ENCODE peak calls at places on chromosomes 2 and 18, in ten cellular contexts. One of them, this sample, is unnamed.

GRCh38 chr18:711330-711692 is 1.1 kb downstream of the ENOSF1 start:
- DNase-seq in fibroblast of pulmonary artery: no peak
- DNase-seq in bronchial epithelial cell: no peak
- DNase-seq in OCI-LY7: no peak
- DNase-seq in heart right ventricle: no peak
- DNase-seq in left ventricle myocardium inferior: no peak
- DNase-seq in DND-41: no peak
- DNase-seq in right lobe of liver: no peak
- DNase-seq in astrocyte of the cerebellum: no peak
- DNase-seq in colonic mucosa: no peak
- DNase-seq in this sample: no peak

GRCh38 chr18:35159782-35160181 is 81.1 kb upstream of the ZNF397 start:
- DNase-seq in astrocyte of the cerebellum: no peak
- DNase-seq in right lobe of liver: no peak
- DNase-seq in left ventricle myocardium inferior: no peak
- DNase-seq in colonic mucosa: no peak
- DNase-seq in OCI-LY7: no peak
- DNase-seq in heart right ventricle: no peak
- DNase-seq in fibroblast of pulmonary artery: no peak
- DNase-seq in DND-41: no peak
- DNase-seq in bronchial epithelial cell: peak
- DNase-seq in this sample: no peak

GRCh38 chr2:17000083-17000482 is 334.4 kb upstream of the CYRIA start:
- DNase-seq in left ventricle myocardium inferior: no peak
- DNase-seq in DND-41: no peak
- DNase-seq in bronchial epithelial cell: no peak
- DNase-seq in astrocyte of the cerebellum: no peak
- DNase-seq in colonic mucosa: no peak
- DNase-seq in heart right ventricle: no peak
- DNase-seq in right lobe of liver: no peak
- DNase-seq in fibroblast of pulmonary artery: no peak
- DNase-seq in OCI-LY7: no peak
- DNase-seq in this sample: no peak

GRCh38 chr2:101830555-101830954 is 133.0 kb downstream of the MAP4K4 start:
- DNase-seq in OCI-LY7: no peak
- DNase-seq in heart right ventricle: no peak
- DNase-seq in astrocyte of the cerebellum: no peak
- DNase-seq in colonic mucosa: no peak
- DNase-seq in bronchial epithelial cell: peak
- DNase-seq in fibroblast of pulmonary artery: peak
- DNase-seq in right lobe of liver: no peak
- DNase-seq in DND-41: no peak
- DNase-seq in left ventricle myocardium inferior: no peak
- DNase-seq in this sample: peak

GRCh38 chr2:65364054-65364651 is 68.2 kb downstream of the SPRED2 start:
- DNase-seq in DND-41: no peak
- DNase-seq in bronchial epithelial cell: no peak
- DNase-seq in colonic mucosa: no peak
- DNase-seq in right lobe of liver: no peak
- DNase-seq in astrocyte of the cerebellum: no peak
- DNase-seq in heart right ventricle: no peak
- DNase-seq in fibroblast of pulmonary artery: no peak
- DNase-seq in left ventricle myocardium inferior: no peak
- DNase-seq in OCI-LY7: no peak
- DNase-seq in this sample: no peak

GRCh38 chr2:227796044-227796780 is 17.4 kb upstream of the CCL20 start:
- DNase-seq in fibroblast of pulmonary artery: no peak
- DNase-seq in left ventricle myocardium inferior: no peak
- DNase-seq in astrocyte of the cerebellum: no peak
- DNase-seq in heart right ventricle: no peak
- DNase-seq in DND-41: no peak
- DNase-seq in right lobe of liver: no peak
- DNase-seq in OCI-LY7: no peak
- DNase-seq in bronchial epithelial cell: peak
- DNase-seq in colonic mucosa: peak
- DNase-seq in this sample: no peak

GRCh38 chr2:43340945-43341356 is 114.5 kb upstream of the ZFP36L2 start:
- DNase-seq in right lobe of liver: no peak
- DNase-seq in astrocyte of the cerebellum: no peak
- DNase-seq in OCI-LY7: no peak
- DNase-seq in bronchial epithelial cell: peak
- DNase-seq in DND-41: no peak
- DNase-seq in colonic mucosa: no peak
- DNase-seq in heart right ventricle: no peak
- DNase-seq in left ventricle myocardium inferior: no peak
- DNase-seq in fibroblast of pulmonary artery: peak
- DNase-seq in this sample: no peak

GRCh38 chr2:240136671-240137292 is 677 bp upstream of the COPS9 start:
- DNase-seq in DND-41: peak
- DNase-seq in fibroblast of pulmonary artery: no peak
- DNase-seq in colonic mucosa: peak
- DNase-seq in bronchial epithelial cell: no peak
- DNase-seq in left ventricle myocardium inferior: no peak
- DNase-seq in astrocyte of the cerebellum: no peak
- DNase-seq in heart right ventricle: no peak
- DNase-seq in right lobe of liver: no peak
- DNase-seq in OCI-LY7: no peak
- DNase-seq in this sample: no peak

GRCh38 chr18:36593001-36593400 is 235.8 kb downstream of the TPGS2 start:
- DNase-seq in bronchial epithelial cell: peak
- DNase-seq in heart right ventricle: no peak
- DNase-seq in left ventricle myocardium inferior: no peak
- DNase-seq in OCI-LY7: no peak
- DNase-seq in astrocyte of the cerebellum: no peak
- DNase-seq in fibroblast of pulmonary artery: peak
- DNase-seq in DND-41: no peak
- DNase-seq in colonic mucosa: no peak
- DNase-seq in right lobe of liver: no peak
- DNase-seq in this sample: no peak

GRCh38 chr2:39737661-39738060 is 41.4 kb downstream of the THUMPD2 start:
- DNase-seq in colonic mucosa: no peak
- DNase-seq in heart right ventricle: no peak
- DNase-seq in astrocyte of the cerebellum: peak
- DNase-seq in fibroblast of pulmonary artery: peak
- DNase-seq in bronchial epithelial cell: peak
- DNase-seq in OCI-LY7: no peak
- DNase-seq in right lobe of liver: no peak
- DNase-seq in DND-41: no peak
- DNase-seq in left ventricle myocardium inferior: no peak
- DNase-seq in this sample: peak

GRCh38 chr2:102200539-102200938 is 13.7 kb downstream of the IL1RL2 start:
- DNase-seq in heart right ventricle: no peak
- DNase-seq in DND-41: no peak
- DNase-seq in right lobe of liver: no peak
- DNase-seq in OCI-LY7: no peak
- DNase-seq in fibroblast of pulmonary artery: no peak
- DNase-seq in colonic mucosa: no peak
- DNase-seq in bronchial epithelial cell: no peak
- DNase-seq in left ventricle myocardium inferior: no peak
- DNase-seq in astrocyte of the cerebellum: no peak
- DNase-seq in this sample: no peak

GRCh38 chr2:26020214-26020613 is 13.7 kb upstream of the RAB10 start:
- DNase-seq in DND-41: no peak
- DNase-seq in OCI-LY7: no peak
- DNase-seq in bronchial epithelial cell: no peak
- DNase-seq in fibroblast of pulmonary artery: no peak
- DNase-seq in astrocyte of the cerebellum: no peak
- DNase-seq in left ventricle myocardium inferior: no peak
- DNase-seq in right lobe of liver: no peak
- DNase-seq in heart right ventricle: no peak
- DNase-seq in colonic mucosa: no peak
- DNase-seq in this sample: no peak

GRCh38 chr18:34990571-34990970 is 50.6 kb upstream of the MAPRE2 start:
- DNase-seq in DND-41: no peak
- DNase-seq in right lobe of liver: no peak
- DNase-seq in left ventricle myocardium inferior: no peak
- DNase-seq in colonic mucosa: no peak
- DNase-seq in OCI-LY7: no peak
- DNase-seq in fibroblast of pulmonary artery: peak
- DNase-seq in astrocyte of the cerebellum: no peak
- DNase-seq in heart right ventricle: no peak
- DNase-seq in bronchial epithelial cell: peak
- DNase-seq in this sample: no peak

GRCh38 chr18:40608220-40608619 is 1346.8 kb upstream of the PIK3C3 start:
- DNase-seq in DND-41: no peak
- DNase-seq in right lobe of liver: no peak
- DNase-seq in OCI-LY7: no peak
- DNase-seq in heart right ventricle: no peak
- DNase-seq in astrocyte of the cerebellum: no peak
- DNase-seq in colonic mucosa: no peak
- DNase-seq in bronchial epithelial cell: no peak
- DNase-seq in left ventricle myocardium inferior: no peak
- DNase-seq in fibroblast of pulmonary artery: peak
- DNase-seq in this sample: no peak

GRCh38 chr2:133045787-133046186 is 375.8 kb upstream of the LYPD1 start:
- DNase-seq in bronchial epithelial cell: peak
- DNase-seq in astrocyte of the cerebellum: no peak
- DNase-seq in DND-41: no peak
- DNase-seq in colonic mucosa: no peak
- DNase-seq in fibroblast of pulmonary artery: no peak
- DNase-seq in left ventricle myocardium inferior: no peak
- DNase-seq in right lobe of liver: no peak
- DNase-seq in OCI-LY7: no peak
- DNase-seq in heart right ventricle: no peak
- DNase-seq in this sample: no peak

GRCh38 chr2:146579154-146579930 is 1265.5 kb upstream of the ACVR2A start:
- DNase-seq in astrocyte of the cerebellum: no peak
- DNase-seq in DND-41: no peak
- DNase-seq in right lobe of liver: no peak
- DNase-seq in bronchial epithelial cell: peak
- DNase-seq in OCI-LY7: no peak
- DNase-seq in left ventricle myocardium inferior: no peak
- DNase-seq in heart right ventricle: no peak
- DNase-seq in colonic mucosa: no peak
- DNase-seq in fibroblast of pulmonary artery: peak
- DNase-seq in this sample: peak

GRCh38 chr2:70785137-70785911 is 5.1 kb downstream of the FIGLA start:
- DNase-seq in OCI-LY7: peak
- DNase-seq in right lobe of liver: no peak
- DNase-seq in left ventricle myocardium inferior: no peak
- DNase-seq in bronchial epithelial cell: peak
- DNase-seq in colonic mucosa: no peak
- DNase-seq in astrocyte of the cerebellum: no peak
- DNase-seq in DND-41: peak
- DNase-seq in heart right ventricle: no peak
- DNase-seq in fibroblast of pulmonary artery: peak
- DNase-seq in this sample: no peak

GRCh38 chr2:128628996-128629395 is 310.3 kb upstream of the HS6ST1 start:
- DNase-seq in OCI-LY7: no peak
- DNase-seq in fibroblast of pulmonary artery: no peak
- DNase-seq in heart right ventricle: no peak
- DNase-seq in left ventricle myocardium inferior: no peak
- DNase-seq in astrocyte of the cerebellum: no peak
- DNase-seq in bronchial epithelial cell: no peak
- DNase-seq in right lobe of liver: no peak
- DNase-seq in DND-41: no peak
- DNase-seq in colonic mucosa: no peak
- DNase-seq in this sample: no peak

DNA sequence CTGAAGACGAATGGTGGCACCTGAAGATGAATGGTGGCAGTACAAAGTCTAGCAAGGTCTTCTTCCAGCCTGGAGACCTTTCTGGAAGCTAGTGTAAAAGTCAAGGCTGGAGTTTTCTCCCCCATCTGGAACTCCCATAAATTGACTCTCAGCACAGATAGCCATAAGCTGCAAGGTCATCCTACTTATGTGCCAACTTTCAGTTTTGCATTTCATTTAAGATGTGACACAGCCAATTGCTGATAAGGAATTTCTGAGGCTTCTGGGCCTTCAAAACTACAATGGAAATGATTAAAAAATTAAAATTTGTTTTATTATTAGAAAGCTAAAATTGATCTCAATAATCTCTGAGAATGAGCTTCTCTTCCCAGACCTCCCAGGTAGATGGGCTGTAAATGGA is 10.2 kb downstream of the XDH start:
- DNase-seq in astrocyte of the cerebellum: no peak
- DNase-seq in heart right ventricle: no peak
- DNase-seq in left ventricle myocardium inferior: no peak
- DNase-seq in fibroblast of pulmonary artery: no peak
- DNase-seq in DND-41: no peak
- DNase-seq in OCI-LY7: no peak
- DNase-seq in colonic mucosa: no peak
- DNase-seq in bronchial epithelial cell: no peak
- DNase-seq in right lobe of liver: no peak
- DNase-seq in this sample: no peak
- TF ChIP-seq CTCF in astrocyte of the cerebellum: no peak
- TF ChIP-seq CTCF in heart right ventricle: no peak
- TF ChIP-seq CTCF in left ventricle myocardium inferior: no peak
- TF ChIP-seq CTCF in fibroblast of pulmonary artery: no peak
- TF ChIP-seq CTCF in DND-41: no peak
- TF ChIP-seq CTCF in OCI-LY7: no peak
- TF ChIP-seq CTCF in colonic mucosa: no peak
- TF ChIP-seq CTCF in bronchial epithelial cell: no peak
- TF ChIP-seq CTCF in right lobe of liver: no peak
- TF ChIP-seq CTCF in this sample: no peak

GRCh38 chr2:105782123-105782522 is 37.4 kb downstream of the NCK2 start:
- DNase-seq in fibroblast of pulmonary artery: no peak
- DNase-seq in astrocyte of the cerebellum: no peak
- DNase-seq in DND-41: no peak
- DNase-seq in heart right ventricle: no peak
- DNase-seq in right lobe of liver: no peak
- DNase-seq in left ventricle myocardium inferior: no peak
- DNase-seq in bronchial epithelial cell: no peak
- DNase-seq in colonic mucosa: no peak
- DNase-seq in OCI-LY7: no peak
- DNase-seq in this sample: no peak
- H3K4me3 ChIP-seq in fibroblast of pulmonary artery: no peak
- H3K4me3 ChIP-seq in astrocyte of the cerebellum: no peak
- H3K4me3 ChIP-seq in DND-41: no peak
- H3K4me3 ChIP-seq in heart right ventricle: no peak
- H3K4me3 ChIP-seq in right lobe of liver: no peak
- H3K4me3 ChIP-seq in left ventricle myocardium inferior: no peak
- H3K4me3 ChIP-seq in bronchial epithelial cell: no peak
- H3K4me3 ChIP-seq in colonic mucosa: no peak
- H3K4me3 ChIP-seq in OCI-LY7: no peak
- H3K4me3 ChIP-seq in this sample: no peak

GRCh38 chr18:48875942-48876511 is 74.7 kb downstream of the SMAD7 start:
- DNase-seq in heart right ventricle: no peak
- DNase-seq in right lobe of liver: peak
- DNase-seq in fibroblast of pulmonary artery: no peak
- DNase-seq in DND-41: no peak
- DNase-seq in astrocyte of the cerebellum: no peak
- DNase-seq in bronchial epithelial cell: no peak
- DNase-seq in colonic mucosa: no peak
- DNase-seq in OCI-LY7: no peak
- DNase-seq in left ventricle myocardium inferior: no peak
- DNase-seq in this sample: no peak
- TF ChIP-seq CTCF in heart right ventricle: no peak
- TF ChIP-seq CTCF in right lobe of liver: no peak
- TF ChIP-seq CTCF in fibroblast of pulmonary artery: no peak
- TF ChIP-seq CTCF in DND-41: no peak
- TF ChIP-seq CTCF in astrocyte of the cerebellum: peak
- TF ChIP-seq CTCF in bronchial epithelial cell: no peak
- TF ChIP-seq CTCF in colonic mucosa: no peak
- TF ChIP-seq CTCF in OCI-LY7: no peak
- TF ChIP-seq CTCF in left ventricle myocardium inferior: no peak
- TF ChIP-seq CTCF in this sample: no peak

DNA sequence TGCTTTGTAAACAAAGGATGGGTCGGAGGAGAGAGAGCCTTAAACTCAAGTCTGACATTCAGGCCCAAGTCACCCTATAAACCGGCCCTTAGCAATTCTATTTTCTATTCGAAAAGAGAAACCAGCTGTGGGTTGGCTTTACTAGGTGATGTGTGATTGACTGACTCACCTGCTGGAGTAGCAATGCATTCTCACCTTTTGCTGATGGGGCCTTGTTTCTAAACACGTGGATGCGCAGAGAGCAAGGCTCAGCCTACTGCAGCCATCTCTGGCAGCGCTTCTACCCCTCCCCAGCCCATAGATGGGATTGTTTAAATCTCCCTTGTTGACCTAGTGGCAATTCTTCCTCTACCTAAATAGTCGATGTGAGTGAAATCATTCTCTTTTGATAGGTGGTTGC is 138.5 kb downstream of the MEIS1 start:
- DNase-seq in OCI-LY7: no peak
- DNase-seq in fibroblast of pulmonary artery: no peak
- DNase-seq in left ventricle myocardium inferior: no peak
- DNase-seq in heart right ventricle: no peak
- DNase-seq in right lobe of liver: no peak
- DNase-seq in DND-41: no peak
- DNase-seq in astrocyte of the cerebellum: no peak
- DNase-seq in colonic mucosa: no peak
- DNase-seq in bronchial epithelial cell: no peak
- DNase-seq in this sample: no peak
- H3K4me3 ChIP-seq in OCI-LY7: no peak
- H3K4me3 ChIP-seq in fibroblast of pulmonary artery: no peak
- H3K4me3 ChIP-seq in left ventricle myocardium inferior: no peak
- H3K4me3 ChIP-seq in heart right ventricle: no peak
- H3K4me3 ChIP-seq in right lobe of liver: no peak
- H3K4me3 ChIP-seq in DND-41: no peak
- H3K4me3 ChIP-seq in astrocyte of the cerebellum: no peak
- H3K4me3 ChIP-seq in colonic mucosa: no peak
- H3K4me3 ChIP-seq in bronchial epithelial cell: no peak
- H3K4me3 ChIP-seq in this sample: no peak